ENCODE peak calls at places on chromosome 18, in seven cellular contexts. V, K, Q, D, S, X and U are unnamed samples.

GRCh38 chr18:13184396-13184795 is 34.2 kb upstream of the LDLRAD4 start:
- DNase-seq in V (no peak), K (no peak), Q (no peak), D (no peak), S (no peak), X (no peak), U (no peak)

GRCh38 chr18:23929362-23929940 is 85.1 kb upstream of the TTC39C start:
- DNase-seq in V (no peak), K (no peak), Q (no peak), D (no peak), S (no peak), X (no peak), U (no peak)

GRCh38 chr18:13269599-13270011 is 51.0 kb downstream of the LDLRAD4 start:
- DNase-seq in V (no peak), K (no peak), Q (no peak), D (peak; percentile 69), S (peak; percentile 8), X (peak; percentile 46), U (no peak)

GRCh38 chr18:59617468-59617932 is 79.7 kb downstream of the CCBE1 start:
- DNase-seq in V (no peak), K (no peak), Q (no peak), D (no peak), S (no peak), X (no peak), U (no peak)

GRCh38 chr18:26082475-26082874 is 7.9 kb downstream of the SS18 start:
- DNase-seq in V (no peak), K (no peak), Q (no peak), D (no peak), S (peak; percentile 25), X (no peak), U (no peak)

GRCh38 chr18:45386256-45386655 is 229.0 kb upstream of the SLC14A2 start:
- DNase-seq in V (peak; percentile 15), K (peak; percentile 71), Q (no peak), D (peak; percentile 15), S (peak; percentile 48), X (no peak), U (peak; percentile 52)

GRCh38 chr18:67410075-67410474 is 106.4 kb downstream of the DSEL start:
- DNase-seq in V (no peak), K (no peak), Q (no peak), D (no peak), S (peak; percentile 15), X (no peak), U (no peak)

GRCh38 chr18:76981388-76981968 is 151.1 kb downstream of the MBP start:
- DNase-seq in V (no peak), K (no peak), Q (no peak), D (no peak), S (no peak), X (no peak), U (no peak)

GRCh38 chr18:10546557-10547300 is 20.9 kb downstream of the NAPG start:
- DNase-seq in V (no peak), K (no peak), Q (no peak), D (no peak), S (no peak), X (no peak), U (no peak)